ENCODE peak calls at places on chromosomes 7 and 10, in eight cellular contexts. One of them, this sample, is unnamed.
A peak's percentile ranks its signal among the peaks of the same experiment; 100 is the strongest.

GRCh38 chr7:129550673-129551360 is 48.5 kb downstream of the SMKR1 start:
- DNase-seq in brain microvascular endothelial cell: no peak
- DNase-seq in SK-N-SH: peak; percentile 80
- DNase-seq in ovary: no peak
- DNase-seq in GM23248: peak; percentile 38
- DNase-seq in CD4-positive, alpha-beta T cell: no peak
- DNase-seq in GM23338: no peak
- DNase-seq in gastrocnemius medialis: no peak
- DNase-seq in this sample: no peak

GRCh38 chr7:27235387-27236052 is 7.1 kb upstream of the EVX1 start:
- DNase-seq in CD4-positive, alpha-beta T cell: no peak
- DNase-seq in GM23248: peak; percentile 59
- DNase-seq in ovary: no peak
- DNase-seq in SK-N-SH: peak; percentile 85
- DNase-seq in GM23338: peak; percentile 87
- DNase-seq in gastrocnemius medialis: no peak
- DNase-seq in brain microvascular endothelial cell: peak; percentile 11
- DNase-seq in this sample: peak; percentile 46

GRCh38 chr7:158102897-158103296 is 484.7 kb downstream of the PTPRN2 start:
- DNase-seq in CD4-positive, alpha-beta T cell: no peak
- DNase-seq in brain microvascular endothelial cell: no peak
- DNase-seq in GM23248: no peak
- DNase-seq in ovary: no peak
- DNase-seq in GM23338: no peak
- DNase-seq in gastrocnemius medialis: no peak
- DNase-seq in SK-N-SH: no peak
- DNase-seq in this sample: no peak

GRCh38 chr10:70169661-70170364 is 501 bp downstream of the SAR1A start:
- DNase-seq in GM23248: peak; percentile 54
- DNase-seq in GM23338: peak; percentile 33
- DNase-seq in gastrocnemius medialis: no peak
- DNase-seq in SK-N-SH: peak; percentile 41
- DNase-seq in brain microvascular endothelial cell: no peak
- DNase-seq in ovary: no peak
- DNase-seq in CD4-positive, alpha-beta T cell: no peak
- DNase-seq in this sample: no peak

GRCh38 chr10:79241990-79242619 is 105.2 kb upstream of the PPIF start:
- DNase-seq in CD4-positive, alpha-beta T cell: no peak
- DNase-seq in gastrocnemius medialis: peak; percentile 40
- DNase-seq in brain microvascular endothelial cell: no peak
- DNase-seq in GM23338: peak; percentile 60
- DNase-seq in GM23248: peak; percentile 90
- DNase-seq in SK-N-SH: peak; percentile 83
- DNase-seq in ovary: peak; percentile 57
- DNase-seq in this sample: peak; percentile 62

GRCh38 chr10:113423877-113424276 is 129.0 kb upstream of the HABP2 start:
- DNase-seq in gastrocnemius medialis: peak; percentile 12
- DNase-seq in ovary: no peak
- DNase-seq in GM23248: no peak
- DNase-seq in SK-N-SH: no peak
- DNase-seq in brain microvascular endothelial cell: no peak
- DNase-seq in GM23338: no peak
- DNase-seq in CD4-positive, alpha-beta T cell: no peak
- DNase-seq in this sample: peak; percentile 68

GRCh38 chr7:112939589-112940313 is 146.9 kb downstream of the GPR85 start:
- DNase-seq in ovary: peak; percentile 99
- DNase-seq in GM23248: peak; percentile 100
- DNase-seq in gastrocnemius medialis: peak; percentile 99
- DNase-seq in CD4-positive, alpha-beta T cell: peak; percentile 99
- DNase-seq in GM23338: peak; percentile 99
- DNase-seq in SK-N-SH: peak; percentile 98
- DNase-seq in brain microvascular endothelial cell: peak; percentile 99
- DNase-seq in this sample: peak; percentile 99

GRCh38 chr10:60572511-60573194 is 183.0 kb upstream of the ANK3 start:
- DNase-seq in SK-N-SH: peak; percentile 46
- DNase-seq in GM23338: peak; percentile 74
- DNase-seq in brain microvascular endothelial cell: peak; percentile 70
- DNase-seq in CD4-positive, alpha-beta T cell: no peak
- DNase-seq in gastrocnemius medialis: peak; percentile 6
- DNase-seq in GM23248: peak; percentile 63
- DNase-seq in ovary: peak; percentile 8
- DNase-seq in this sample: no peak

GRCh38 chr7:77157446-77157845 is 35.0 kb downstream of the CCDC146 start:
- DNase-seq in brain microvascular endothelial cell: no peak
- DNase-seq in GM23248: peak; percentile 15
- DNase-seq in GM23338: no peak
- DNase-seq in gastrocnemius medialis: no peak
- DNase-seq in SK-N-SH: no peak
- DNase-seq in ovary: no peak
- DNase-seq in CD4-positive, alpha-beta T cell: no peak
- DNase-seq in this sample: no peak

GRCh38 chr10:68403701-68404100 is 3.4 kb downstream of the RUFY2 start:
- DNase-seq in SK-N-SH: no peak
- DNase-seq in gastrocnemius medialis: no peak
- DNase-seq in GM23248: peak; percentile 4
- DNase-seq in CD4-positive, alpha-beta T cell: no peak
- DNase-seq in ovary: no peak
- DNase-seq in GM23338: no peak
- DNase-seq in brain microvascular endothelial cell: no peak
- DNase-seq in this sample: no peak

GRCh38 chr7:117901089-117901797 is 28.0 kb upstream of the CTTNBP2 start:
- DNase-seq in SK-N-SH: no peak
- DNase-seq in CD4-positive, alpha-beta T cell: no peak
- DNase-seq in gastrocnemius medialis: no peak
- DNase-seq in brain microvascular endothelial cell: no peak
- DNase-seq in GM23248: no peak
- DNase-seq in GM23338: peak; percentile 13
- DNase-seq in ovary: no peak
- DNase-seq in this sample: no peak

GRCh38 chr10:74799840-74800239 is 26.6 kb upstream of the KAT6B start:
- DNase-seq in ovary: no peak
- DNase-seq in CD4-positive, alpha-beta T cell: no peak
- DNase-seq in GM23338: no peak
- DNase-seq in GM23248: peak; percentile 85
- DNase-seq in gastrocnemius medialis: no peak
- DNase-seq in brain microvascular endothelial cell: peak; percentile 91
- DNase-seq in SK-N-SH: no peak
- DNase-seq in this sample: no peak

GRCh38 chr7:15402436-15403136 is 159.2 kb downstream of the AGMO start:
- DNase-seq in SK-N-SH: no peak
- DNase-seq in CD4-positive, alpha-beta T cell: no peak
- DNase-seq in ovary: no peak
- DNase-seq in brain microvascular endothelial cell: no peak
- DNase-seq in gastrocnemius medialis: no peak
- DNase-seq in GM23248: no peak
- DNase-seq in GM23338: no peak
- DNase-seq in this sample: no peak

GRCh38 chr7:149638566-149639320 is 134.6 kb downstream of the ZNF467 start:
- DNase-seq in GM23338: no peak
- DNase-seq in GM23248: no peak
- DNase-seq in gastrocnemius medialis: no peak
- DNase-seq in CD4-positive, alpha-beta T cell: no peak
- DNase-seq in ovary: no peak
- DNase-seq in brain microvascular endothelial cell: no peak
- DNase-seq in SK-N-SH: no peak
- DNase-seq in this sample: no peak

GRCh38 chr7:149637911-149638565 is 135.3 kb downstream of the ZNF467 start:
- DNase-seq in GM23248: no peak
- DNase-seq in SK-N-SH: no peak
- DNase-seq in gastrocnemius medialis: no peak
- DNase-seq in ovary: no peak
- DNase-seq in brain microvascular endothelial cell: no peak
- DNase-seq in GM23338: no peak
- DNase-seq in CD4-positive, alpha-beta T cell: no peak
- DNase-seq in this sample: no peak

GRCh38 chr7:149635561-149636329 is 137.6 kb downstream of the ZNF467 start:
- DNase-seq in GM23338: peak; percentile 77
- DNase-seq in SK-N-SH: no peak
- DNase-seq in gastrocnemius medialis: no peak
- DNase-seq in ovary: no peak
- DNase-seq in brain microvascular endothelial cell: no peak
- DNase-seq in GM23248: no peak
- DNase-seq in CD4-positive, alpha-beta T cell: no peak
- DNase-seq in this sample: no peak

GRCh38 chr7:149633976-149634945 is 136.7 kb upstream of the ZNF746 start:
- DNase-seq in CD4-positive, alpha-beta T cell: no peak
- DNase-seq in gastrocnemius medialis: no peak
- DNase-seq in GM23338: no peak
- DNase-seq in brain microvascular endothelial cell: no peak
- DNase-seq in SK-N-SH: no peak
- DNase-seq in ovary: no peak
- DNase-seq in GM23248: no peak
- DNase-seq in this sample: no peak
- H3K27me3 ChIP-seq in CD4-positive, alpha-beta T cell: peaks cover 5% of the 10 kb centered on the region
- H3K27me3 ChIP-seq in gastrocnemius medialis: no peaks in the 10 kb centered on the region
- H3K27me3 ChIP-seq in GM23338: peaks cover 4% of the 10 kb centered on the region
- H3K27me3 ChIP-seq in brain microvascular endothelial cell: peaks cover 8% of the 10 kb centered on the region
- H3K27me3 ChIP-seq in SK-N-SH: peaks cover 78% of the 10 kb centered on the region
- H3K27me3 ChIP-seq in ovary: no peaks in the 10 kb centered on the region
- H3K27me3 ChIP-seq in GM23248: peaks cover 58% of the 10 kb centered on the region
- H3K27me3 ChIP-seq in this sample: no peaks in the 10 kb centered on the region

DNA sequence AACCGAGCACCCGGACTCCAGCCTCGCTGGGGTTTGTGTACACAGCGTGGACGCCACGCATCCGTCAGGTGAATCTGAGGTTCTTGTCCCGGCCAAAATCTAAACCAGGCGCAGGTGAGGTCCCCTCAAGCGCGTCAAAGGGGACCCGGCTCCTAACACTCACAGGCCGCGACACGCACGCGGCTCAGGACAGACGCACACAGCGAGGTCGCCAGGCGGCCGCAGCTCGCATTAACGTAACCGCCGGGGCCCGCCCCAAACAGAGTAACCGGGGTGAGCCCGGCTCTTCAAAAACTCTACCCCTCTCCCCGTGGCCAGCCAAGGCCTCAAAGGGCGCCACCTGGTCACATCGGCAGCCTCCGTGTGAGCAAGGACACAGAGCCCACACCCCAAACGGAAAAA is 10.7 kb upstream of the NKX2-3 start:
- DNase-seq in GM23248: no peak
- DNase-seq in SK-N-SH: peak; percentile 22
- DNase-seq in gastrocnemius medialis: no peak
- DNase-seq in brain microvascular endothelial cell: no peak
- DNase-seq in ovary: no peak
- DNase-seq in GM23338: peak; percentile 33
- DNase-seq in CD4-positive, alpha-beta T cell: no peak
- DNase-seq in this sample: no peak
- H3K27me3 ChIP-seq in GM23248: peaks cover 97% of the 10 kb centered on the region
- H3K27me3 ChIP-seq in SK-N-SH: peaks cover 93% of the 10 kb centered on the region
- H3K27me3 ChIP-seq in gastrocnemius medialis: peaks cover 95% of the 10 kb centered on the region
- H3K27me3 ChIP-seq in brain microvascular endothelial cell: peaks cover 79% of the 10 kb centered on the region
- H3K27me3 ChIP-seq in ovary: peaks cover 3% of the 10 kb centered on the region
- H3K27me3 ChIP-seq in GM23338: peaks cover 100% of the 10 kb centered on the region
- H3K27me3 ChIP-seq in CD4-positive, alpha-beta T cell: peaks cover 70% of the 10 kb centered on the region
- H3K27me3 ChIP-seq in this sample: peaks cover 68% of the 10 kb centered on the region

DNA sequence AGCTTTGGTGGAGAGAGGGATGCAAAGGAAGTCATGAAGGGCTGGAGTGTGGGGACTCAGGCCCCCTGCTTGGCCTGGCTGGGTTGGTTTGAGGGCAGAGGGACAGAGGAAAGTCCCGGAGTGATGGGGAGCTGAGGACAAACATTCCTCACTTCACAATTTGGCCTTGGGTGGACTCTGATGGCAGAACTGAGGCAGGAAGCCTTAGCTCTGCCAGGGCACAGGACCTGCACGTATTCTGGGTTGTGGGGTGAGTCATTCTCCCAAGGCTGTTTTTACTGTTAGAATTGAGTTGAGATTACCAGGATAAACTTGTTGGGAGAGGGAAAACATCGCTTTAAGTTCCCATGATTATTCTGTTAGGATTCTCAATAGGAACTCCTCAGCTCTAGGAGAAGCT is 2.6 kb downstream of the GOLGA7B start:
- DNase-seq in ovary: no peak
- DNase-seq in GM23248: no peak
- DNase-seq in gastrocnemius medialis: no peak
- DNase-seq in SK-N-SH: no peak
- DNase-seq in CD4-positive, alpha-beta T cell: no peak
- DNase-seq in brain microvascular endothelial cell: no peak
- DNase-seq in GM23338: no peak
- DNase-seq in this sample: no peak
- H3K27me3 ChIP-seq in ovary: no peaks in the 10 kb centered on the region
- H3K27me3 ChIP-seq in GM23248: peaks cover 37% of the 10 kb centered on the region
- H3K27me3 ChIP-seq in gastrocnemius medialis: peaks cover 15% of the 10 kb centered on the region
- H3K27me3 ChIP-seq in SK-N-SH: peaks cover 27% of the 10 kb centered on the region
- H3K27me3 ChIP-seq in CD4-positive, alpha-beta T cell: no peaks in the 10 kb centered on the region
- H3K27me3 ChIP-seq in brain microvascular endothelial cell: peaks cover 21% of the 10 kb centered on the region
- H3K27me3 ChIP-seq in GM23338: peaks cover 31% of the 10 kb centered on the region
- H3K27me3 ChIP-seq in this sample: no peaks in the 10 kb centered on the region

GRCh38 chr10:84550756-84551436 is 222.5 kb downstream of the CCSER2 start:
- DNase-seq in CD4-positive, alpha-beta T cell: no peak
- DNase-seq in brain microvascular endothelial cell: no peak
- DNase-seq in GM23248: no peak
- DNase-seq in ovary: no peak
- DNase-seq in SK-N-SH: no peak
- DNase-seq in gastrocnemius medialis: no peak
- DNase-seq in GM23338: no peak
- DNase-seq in this sample: no peak

GRCh38 chr10:84548869-84549268 is 220.5 kb downstream of the CCSER2 start:
- DNase-seq in SK-N-SH: no peak
- DNase-seq in CD4-positive, alpha-beta T cell: no peak
- DNase-seq in GM23338: peak; percentile 82
- DNase-seq in GM23248: peak; percentile 31
- DNase-seq in ovary: no peak
- DNase-seq in brain microvascular endothelial cell: no peak
- DNase-seq in gastrocnemius medialis: no peak
- DNase-seq in this sample: no peak

GRCh38 chr10:84552478-84552877 is 224.1 kb downstream of the CCSER2 start:
- DNase-seq in SK-N-SH: no peak
- DNase-seq in GM23248: no peak
- DNase-seq in GM23338: peak; percentile 65
- DNase-seq in brain microvascular endothelial cell: no peak
- DNase-seq in gastrocnemius medialis: no peak
- DNase-seq in ovary: no peak
- DNase-seq in CD4-positive, alpha-beta T cell: no peak
- DNase-seq in this sample: no peak

GRCh38 chr10:84549368-84549767 is 221.0 kb downstream of the CCSER2 start:
- DNase-seq in SK-N-SH: no peak
- DNase-seq in GM23248: no peak
- DNase-seq in brain microvascular endothelial cell: no peak
- DNase-seq in GM23338: no peak
- DNase-seq in CD4-positive, alpha-beta T cell: no peak
- DNase-seq in gastrocnemius medialis: no peak
- DNase-seq in ovary: no peak
- DNase-seq in this sample: no peak

DNA sequence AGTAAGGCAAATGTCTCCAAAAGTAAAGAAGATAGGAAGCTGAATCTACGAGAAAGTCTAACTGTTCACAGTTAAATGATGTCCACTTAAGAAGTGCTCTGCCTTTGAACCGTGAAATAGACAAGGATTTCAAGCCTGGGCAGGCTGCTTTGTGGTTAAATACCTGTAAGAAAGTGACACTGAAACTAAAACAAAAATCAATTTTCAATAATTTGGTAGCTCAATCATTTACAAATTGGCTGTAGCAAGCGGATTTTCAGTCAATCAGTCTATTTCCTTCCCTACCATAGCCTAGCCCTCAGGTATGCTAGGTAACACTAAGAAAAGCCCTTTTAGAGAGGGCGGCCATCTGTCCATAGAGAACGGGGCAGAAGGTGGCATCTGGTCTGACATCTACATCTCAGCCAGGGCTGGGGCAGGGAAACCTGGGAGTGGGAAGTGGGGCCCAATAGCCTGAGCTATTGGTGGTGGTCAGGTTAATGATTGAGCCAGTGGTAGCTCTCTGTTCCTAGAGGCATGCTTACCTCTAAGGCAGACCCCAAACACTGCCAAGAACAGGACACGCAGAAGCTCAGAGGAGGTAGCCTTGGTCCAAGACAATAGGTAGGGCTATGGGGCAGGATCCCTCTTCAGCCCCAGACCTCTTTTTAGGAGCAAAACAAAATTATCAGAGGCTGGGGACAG is 223.2 kb downstream of the CCSER2 start:
- DNase-seq in CD4-positive, alpha-beta T cell: no peak
- DNase-seq in GM23338: no peak
- DNase-seq in ovary: no peak
- DNase-seq in GM23248: no peak
- DNase-seq in SK-N-SH: no peak
- DNase-seq in gastrocnemius medialis: no peak
- DNase-seq in brain microvascular endothelial cell: no peak
- DNase-seq in this sample: no peak
- H3K27me3 ChIP-seq in CD4-positive, alpha-beta T cell: peaks cover 5% of the 10 kb centered on the region
- H3K27me3 ChIP-seq in GM23338: no peaks in the 10 kb centered on the region
- H3K27me3 ChIP-seq in ovary: no peaks in the 10 kb centered on the region
- H3K27me3 ChIP-seq in GM23248: peaks cover 24% of the 10 kb centered on the region
- H3K27me3 ChIP-seq in SK-N-SH: no peaks in the 10 kb centered on the region
- H3K27me3 ChIP-seq in gastrocnemius medialis: no peaks in the 10 kb centered on the region
- H3K27me3 ChIP-seq in brain microvascular endothelial cell: no peaks in the 10 kb centered on the region
- H3K27me3 ChIP-seq in this sample: no peaks in the 10 kb centered on the region

This sample was measured in uterus.